ENCODE peak calls at places on chromosomes 6 and 20, in four cellular contexts. Y is activated CD4-positive, alpha-beta T cell treated with anti-CD3 and anti-CD28 coated beads for 48 hours; Z is anterior cingulate cortex; B is AG04450. J is an unnamed sample.

GRCh38 chr6:160419488-160419887 is 71.3 kb downstream of the SLC22A3 start:
- DNase-seq in Y (no peak), Z (no peak), B (no peak), J (no peak)

GRCh38 chr6:10310826-10311225 is 104.0 kb downstream of the TFAP2A start:
- DNase-seq in Y (no peak), Z (no peak), B (no peak), J (no peak)

GRCh38 chr20:49612127-49612738 is 44.3 kb upstream of the PTGIS start:
- DNase-seq in Y (no peak), Z (peak), B (no peak), J (no peak)

GRCh38 chr6:3299221-3299620 is 40.5 kb downstream of the PSMG4 start:
- DNase-seq in Y (no peak), Z (no peak), B (no peak), J (no peak)

GRCh38 chr6:162817196-162817595 is 89.4 kb downstream of the PACRG start:
- DNase-seq in Y (no peak), Z (no peak), B (no peak), J (no peak)

GRCh38 chr20:13105071-13105470 is 96.3 kb downstream of the SPTLC3 start:
- DNase-seq in Y (no peak), Z (no peak), B (no peak), J (peak)

GRCh38 chr6:163793584-163793983 is 379.1 kb downstream of the QKI start:
- DNase-seq in Y (no peak), Z (no peak), B (no peak), J (peak)

GRCh38 chr6:113564401-113565161 is 292.6 kb upstream of the MARCKS start:
- DNase-seq in Y (no peak), Z (peak), B (peak), J (no peak)

GRCh38 chr20:60137657-60138245 is 179.5 kb downstream of the CDH26 start:
- DNase-seq in Y (peak), Z (no peak), B (no peak), J (no peak)

GRCh38 chr20:1368448-1369199 is 24.2 kb downstream of the FKBP1A start:
- DNase-seq in Y (no peak), Z (no peak), B (no peak), J (no peak)

GRCh38 chr20:53608071-53608455 is 14.4 kb upstream of the ZNF217 start:
- DNase-seq in Y (no peak), Z (no peak), B (no peak), J (no peak)

GRCh38 chr6:168475188-168476013 is 34.4 kb downstream of the SMOC2 start:
- DNase-seq in Y (no peak), Z (no peak), B (no peak), J (no peak)

GRCh38 chr20:40931348-40932044 is 97.1 kb upstream of the TOP1 start:
- DNase-seq in Y (no peak), Z (no peak), B (no peak), J (no peak)

GRCh38 chr6:41488392-41489129 is 57.6 kb upstream of the FOXP4 start:
- DNase-seq in Y (no peak), Z (no peak), B (peak), J (no peak)

J was measured in foreskin keratinocyte.